ENCODE peak calls at places on chromosomes 7 and 10, in seven cellular contexts. C, O, R, F, X, Y and K are unnamed samples.
A peak's percentile ranks its signal among the peaks of the same experiment; 100 is the strongest.

GRCh38 chr7:13731643-13732042 is 257.8 kb downstream of the ETV1 start:
- DNase-seq in C (no peak), F (no peak), R (no peak), Y (no peak), O (peak; percentile 40), X (no peak), K (no peak)

GRCh38 chr10:28991326-28991725 is 297.5 kb upstream of the LYZL1 start:
- DNase-seq in O (peak; percentile 64), R (peak; percentile 29), Y (peak; percentile 34), C (no peak), F (no peak), X (no peak), K (peak; percentile 63)

GRCh38 chr7:30984359-30985107 is 20.8 kb downstream of the GHRHR start:
- DNase-seq in C (no peak), X (no peak), F (no peak), O (peak; percentile 71), R (no peak), Y (peak; percentile 67), K (peak; percentile 3)

GRCh38 chr10:103870503-103870902 is 15.1 kb upstream of the SH3PXD2A start:
- DNase-seq in R (peak; percentile 30), X (no peak), F (no peak), O (no peak), C (no peak), Y (no peak), K (no peak)

GRCh38 chr7:83832009-83832408 is 183.1 kb upstream of the SEMA3E start:
- DNase-seq in R (no peak), C (no peak), O (no peak), Y (no peak), X (no peak), F (no peak), K (no peak)

GRCh38 chr10:17430647-17431355 is 23.6 kb downstream of the ST8SIA6 start:
- DNase-seq in Y (peak; percentile 63), F (no peak), R (peak; percentile 53), C (peak; percentile 72), X (peak; percentile 37), O (peak; percentile 64), K (no peak)

GRCh38 chr7:100428967-100429636 is 529 bp upstream of the MEPCE start:
- DNase-seq in C (peak; percentile 100), O (peak; percentile 98), F (peak; percentile 100), Y (peak; percentile 98), X (peak; percentile 100), R (peak; percentile 100), K (peak; percentile 93)

GRCh38 chr10:76150139-76150885 is 718.9 kb downstream of the LRMDA start:
- DNase-seq in F (no peak), R (no peak), O (no peak), Y (peak; percentile 21), X (peak; percentile 50), C (peak; percentile 42), K (no peak)

GRCh38 chr7:95798401-95798930 is 26.1 kb downstream of the DYNC1I1 start:
- DNase-seq in R (no peak), C (no peak), X (no peak), F (no peak), O (no peak), Y (no peak), K (no peak)